ENCODE peak calls at places on chromosomes 6 and 20, in nine cellular contexts. U is H9, P is fibroblast of lung, B is stomach, X is Peyer's patch, O is breast epithelium, H is adrenal gland, I is hepatocyte, R is right cardiac atrium. J is an unnamed sample.

GRCh38 chr6:37615564-37616340 is 81.9 kb downstream of the MDGA1 start:
- DNase-seq in U (no peak), P (no peak), B (no peak), X (no peak), O (no peak), H (no peak), I (no peak), R (no peak), J (no peak)

GRCh38 chr20:50245561-50246366 is 55.1 kb downstream of the CEBPB start:
- DNase-seq in U (no peak), P (peak; percentile 63), B (no peak), X (no peak), O (peak; percentile 72), H (no peak), I (peak; percentile 58), R (no peak), J (no peak)

GRCh38 chr6:170175644-170176620 is 114.9 kb downstream of the DLL1 start:
- DNase-seq in U (peak; percentile 25), P (no peak), B (no peak), X (no peak), O (no peak), H (no peak), I (no peak), R (peak; percentile 58), J (no peak)

GRCh38 chr6:76707630-76708029 is 635.2 kb upstream of the IMPG1 start:
- DNase-seq in U (no peak), P (no peak), B (no peak), X (no peak), O (no peak), H (no peak), I (no peak), R (no peak), J (no peak)

GRCh38 chr20:5827098-5827853 is 77.1 kb downstream of the SHLD1 start:
- DNase-seq in U (no peak), P (no peak), B (no peak), X (no peak), O (no peak), H (peak; percentile 38), I (no peak), R (peak; percentile 67), J (no peak)

GRCh38 chr6:34852406-34853085 is 35.3 kb downstream of the TAF11 start:
- DNase-seq in U (no peak), P (no peak), B (no peak), X (no peak), O (no peak), H (no peak), I (no peak), R (no peak), J (no peak)

GRCh38 chr6:1614767-1615650 is 5.3 kb downstream of the FOXC1 start:
- DNase-seq in U (peak; percentile 75), P (no peak), B (peak; percentile 23), X (no peak), O (no peak), H (no peak), I (peak; percentile 44), R (peak; percentile 71), J (no peak)

GRCh38 chr20:45833883-45834796 is 541 bp downstream of the SNX21 start:
- DNase-seq in U (peak; percentile 89), P (peak; percentile 73), B (peak; percentile 69), X (peak; percentile 54), O (peak; percentile 61), H (peak; percentile 79), I (peak; percentile 81), R (peak; percentile 94), J (peak; percentile 40)

GRCh38 chr20:12700701-12701100 is 308.1 kb upstream of the SPTLC3 start:
- DNase-seq in U (peak; percentile 52), P (no peak), B (no peak), X (no peak), O (no peak), H (no peak), I (no peak), R (no peak), J (no peak)

GRCh38 chr6:154457046-154457713 is 53.3 kb downstream of the CNKSR3 start:
- DNase-seq in U (no peak), P (peak; percentile 38), B (no peak), X (no peak), O (no peak), H (no peak), I (no peak), R (no peak), J (no peak)

GRCh38 chr6:13508711-13509705 is 21.6 kb upstream of the GFOD1 start:
- DNase-seq in U (no peak), P (peak; percentile 87), B (no peak), X (no peak), O (no peak), H (no peak), I (no peak), R (no peak), J (no peak)

GRCh38 chr6:90463359-90463758 is 123.5 kb downstream of the MAP3K7 start:
- DNase-seq in U (no peak), P (no peak), B (no peak), X (peak; percentile 38), O (no peak), H (no peak), I (no peak), R (no peak), J (no peak)

GRCh38 chr6:54291146-54291545 is 17.1 kb upstream of the TINAG start:
- DNase-seq in U (no peak), P (peak; percentile 49), B (no peak), X (no peak), O (no peak), H (no peak), I (no peak), R (no peak), J (no peak)

DNA sequence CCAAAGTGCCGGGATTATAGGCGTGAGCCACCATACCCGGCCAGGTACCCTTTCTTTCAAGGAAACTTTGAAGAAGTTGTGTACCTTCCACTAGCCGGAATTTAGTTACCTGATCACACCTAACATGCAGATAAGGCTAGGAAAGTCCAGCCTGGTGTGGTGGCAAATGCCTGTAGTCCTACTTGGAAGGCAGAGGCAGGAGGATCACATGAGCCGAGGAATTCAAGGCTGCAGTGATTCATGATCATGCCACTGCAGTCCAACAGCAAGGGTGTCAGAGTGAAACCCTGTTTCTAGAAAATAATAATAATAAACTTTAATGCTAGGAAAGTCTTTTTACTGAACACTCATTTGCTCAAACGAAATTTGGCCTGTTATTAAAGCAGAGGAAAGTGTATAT is 21.0 kb downstream of the NFYA start:
- DNase-seq in U (no peak), P (no peak), B (no peak), X (no peak), O (no peak), H (peak; percentile 63), I (no peak), R (no peak), J (no peak)
- H3K9me3 ChIP-seq in U (no peaks in the 10 kb centered on the region), P (no peaks in the 10 kb centered on the region), B (no peaks in the 10 kb centered on the region), X (no peaks in the 10 kb centered on the region), O (no peaks in the 10 kb centered on the region), H (no peaks in the 10 kb centered on the region), I (no peaks in the 10 kb centered on the region), R (no peaks in the 10 kb centered on the region), J (no peaks in the 10 kb centered on the region)

GRCh38 chr6:88952065-88952704 is 11.2 kb downstream of the RNGTT start:
- DNase-seq in U (no peak), P (no peak), B (no peak), X (no peak), O (no peak), H (no peak), I (no peak), R (no peak), J (no peak)

GRCh38 chr6:88958842-88959241 is 4.6 kb downstream of the RNGTT start:
- DNase-seq in U (no peak), P (no peak), B (no peak), X (no peak), O (no peak), H (no peak), I (no peak), R (no peak), J (no peak)

GRCh38 chr6:88953550-88954386 is 9.7 kb downstream of the RNGTT start:
- DNase-seq in U (no peak), P (no peak), B (no peak), X (no peak), O (no peak), H (no peak), I (no peak), R (no peak), J (no peak)
- H3K9me3 ChIP-seq in U (no peaks in the 10 kb centered on the region), P (no peaks in the 10 kb centered on the region), B (no peaks in the 10 kb centered on the region), X (peaks cover 9% of the 10 kb centered on the region), O (peaks cover 21% of the 10 kb centered on the region), H (no peaks in the 10 kb centered on the region), I (peaks cover 14% of the 10 kb centered on the region), R (no peaks in the 10 kb centered on the region), J (no peaks in the 10 kb centered on the region)

GRCh38 chr20:30484009-30484748 is 773.3 kb upstream of the DEFB115 start:
- DNase-seq in U (no peak), P (no peak), B (no peak), X (no peak), O (no peak), H (no peak), I (no peak), R (peak; percentile 48), J (no peak)

GRCh38 chr20:30487947-30488926 is 769.2 kb upstream of the DEFB115 start:
- DNase-seq in U (no peak), P (no peak), B (no peak), X (no peak), O (no peak), H (no peak), I (no peak), R (peak; percentile 45), J (no peak)

GRCh38 chr20:30486103-30486478 is 771.4 kb upstream of the DEFB115 start:
- DNase-seq in U (no peak), P (no peak), B (no peak), X (no peak), O (no peak), H (no peak), I (no peak), R (no peak), J (no peak)

GRCh38 chr20:30485331-30486102 is 771.9 kb upstream of the DEFB115 start:
- DNase-seq in U (no peak), P (no peak), B (no peak), X (no peak), O (no peak), H (no peak), I (no peak), R (peak; percentile 47), J (no peak)

DNA sequence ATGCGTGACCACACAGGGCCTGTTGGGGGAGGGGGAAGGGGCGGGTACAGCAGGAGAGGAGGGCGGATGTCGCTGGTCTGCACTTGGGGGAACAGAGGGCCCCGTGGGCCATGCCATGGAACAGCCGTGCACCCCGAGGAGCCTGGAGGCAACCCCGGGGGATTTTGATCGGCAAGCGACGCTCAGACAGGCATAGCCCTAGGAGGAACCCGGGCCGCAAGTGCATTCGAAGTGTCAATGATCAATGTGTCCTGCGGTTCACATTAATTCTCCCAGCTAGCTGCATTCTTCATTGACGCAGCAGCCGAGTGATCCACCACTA is 772.8 kb upstream of the DEFB115 start:
- DNase-seq in U (no peak), P (no peak), B (no peak), X (no peak), O (no peak), H (no peak), I (no peak), R (peak; percentile 55), J (no peak)
- H3K9me3 ChIP-seq in U (peaks cover 53% of the 10 kb centered on the region), P (no peaks in the 10 kb centered on the region), B (peaks cover 57% of the 10 kb centered on the region), X (peaks cover 15% of the 10 kb centered on the region), O (peaks cover 36% of the 10 kb centered on the region), H (no peaks in the 10 kb centered on the region), I (peaks cover 3% of the 10 kb centered on the region), R (no peaks in the 10 kb centered on the region), J (no peaks in the 10 kb centered on the region)

DNA sequence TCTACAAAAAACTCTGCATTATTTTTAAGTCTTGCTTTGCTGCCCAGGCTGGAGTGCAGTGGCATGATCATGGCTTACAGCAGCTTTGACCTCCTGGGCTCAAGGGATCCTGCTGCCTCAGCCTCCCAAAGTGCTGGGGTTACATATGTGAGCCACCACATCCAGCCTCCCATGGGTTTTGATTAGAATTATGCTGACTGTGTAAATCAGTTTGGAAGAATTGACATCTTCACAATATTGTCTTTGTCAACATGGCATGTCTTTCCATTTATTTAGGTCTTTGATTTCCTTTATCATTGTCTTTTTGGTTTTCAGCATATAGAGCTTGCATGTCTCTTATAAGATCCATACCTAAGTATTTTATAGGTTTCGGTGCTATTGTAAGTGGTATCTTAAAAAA is 13.2 kb upstream of the APCDD1L start:
- DNase-seq in U (no peak), P (no peak), B (no peak), X (no peak), O (no peak), H (no peak), I (no peak), R (no peak), J (no peak)
- H3K9me3 ChIP-seq in U (peaks cover 17% of the 10 kb centered on the region), P (no peaks in the 10 kb centered on the region), B (peaks cover 49% of the 10 kb centered on the region), X (peaks cover 23% of the 10 kb centered on the region), O (peaks cover 67% of the 10 kb centered on the region), H (no peaks in the 10 kb centered on the region), I (peaks cover 8% of the 10 kb centered on the region), R (peaks cover 6% of the 10 kb centered on the region), J (peaks cover 3% of the 10 kb centered on the region)

J was measured in T-helper 17 cell.